ENCODE peak calls at places on chromosome 11, in four cellular contexts. I, T, D and C are unnamed samples. For H3K9me3, the result is how much of the 10 kb centered on the place peaks cover.

GRCh38 chr11:109426442-109426841 is 4.5 kb downstream of the C11orf87 start:
- DNase-seq in I (no peak), D (no peak), T (no peak), C (no peak)

GRCh38 chr11:135074397-135074998 is 662.5 kb upstream of the B3GAT1 start:
- DNase-seq in D (peak), T (no peak), I (no peak), C (no peak)

GRCh38 chr11:88455974-88456373 is 118.4 kb upstream of the CTSC start:
- DNase-seq in T (no peak), I (no peak), D (no peak), C (no peak)

GRCh38 chr11:123458501-123458900 is 28.4 kb downstream of the GRAMD1B start:
- DNase-seq in D (no peak), T (no peak), I (no peak), C (no peak)

GRCh38 chr11:44997566-44997965 is 46.9 kb upstream of the TP53I11 start:
- DNase-seq in T (no peak), I (no peak), D (no peak), C (no peak)

GRCh38 chr11:85806876-85807275 is 4.1 kb downstream of the SYTL2 start:
- DNase-seq in D (no peak), T (no peak), I (no peak), C (no peak)

GRCh38 chr11:67060111-67060522 is 3.5 kb downstream of the RHOD start:
- DNase-seq in D (no peak), T (no peak), I (no peak), C (no peak)

GRCh38 chr11:72600557-72600956 is 73.7 kb downstream of the PDE2A start:
- DNase-seq in D (no peak), I (no peak), T (no peak), C (no peak)

GRCh38 chr11:660281-660680 is 23.2 kb downstream of the DRD4 start:
- DNase-seq in I (no peak), T (no peak), D (no peak), C (no peak)

GRCh38 chr11:96567193-96567592 is 177.4 kb downstream of the JRKL start:
- DNase-seq in T (no peak), I (no peak), D (no peak), C (no peak)

GRCh38 chr11:105968021-105968697 is 53.9 kb downstream of the MSANTD4 start:
- DNase-seq in I (no peak), D (no peak), T (no peak), C (no peak)

GRCh38 chr11:118295834-118296454 is 8.6 kb upstream of the CD3E start:
- DNase-seq in D (peak), T (peak), I (no peak), C (no peak)

GRCh38 chr11:128472128-128473110 is 114.9 kb downstream of the ETS1 start:
- DNase-seq in T (no peak), I (no peak), D (peak), C (no peak)

GRCh38 chr11:65555693-65556231 is 2.4 kb downstream of the LTBP3 start:
- DNase-seq in D (peak), I (peak), T (no peak), C (no peak)

GRCh38 chr11:65298131-65298535 is 16.5 kb upstream of the CDC42EP2 start:
- DNase-seq in I (no peak), D (no peak), T (no peak), C (no peak)

GRCh38 chr11:15565846-15566245 is 451.1 kb downstream of the INSC start:
- DNase-seq in T (no peak), I (no peak), D (no peak), C (no peak)

GRCh38 chr11:3949132-3949531 is 93.7 kb downstream of the STIM1 start:
- DNase-seq in I (no peak), T (no peak), D (no peak), C (no peak)

GRCh38 chr11:88280673-88281316 is 56.7 kb downstream of the CTSC start:
- DNase-seq in I (no peak), D (peak), T (no peak), C (no peak)

GRCh38 chr11:8863838-8864237 is 47.2 kb upstream of the AKIP1 start:
- DNase-seq in I (no peak), T (no peak), D (peak), C (no peak)
- H3K9me3 ChIP-seq in I (under half), T (under half), D (under half), C (under half)

DNA sequence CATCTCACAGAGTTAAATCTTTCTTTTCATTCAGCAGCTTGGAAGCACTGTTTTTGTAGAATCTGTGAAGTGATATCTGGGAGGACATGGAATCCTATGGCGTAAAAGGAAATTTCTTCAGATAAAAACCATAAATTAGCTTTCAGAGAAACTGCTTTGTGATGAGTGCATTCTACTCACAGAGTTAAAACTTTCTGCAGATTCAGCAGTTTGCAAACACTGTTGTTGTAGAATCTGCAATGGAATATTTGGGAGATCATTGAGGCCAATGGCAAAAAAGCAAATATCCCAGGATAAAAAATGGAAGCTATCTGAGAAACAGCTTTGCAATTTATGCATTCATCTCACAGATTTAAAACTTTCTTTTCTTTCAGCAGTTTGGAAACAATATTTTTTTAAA is 180.6 kb downstream of the OR4A47 start:
- DNase-seq in D (no peak), I (no peak), T (no peak), C (no peak)
- H3K9me3 ChIP-seq in D (under half), I (under half), T (under half), C (under half)

DNA sequence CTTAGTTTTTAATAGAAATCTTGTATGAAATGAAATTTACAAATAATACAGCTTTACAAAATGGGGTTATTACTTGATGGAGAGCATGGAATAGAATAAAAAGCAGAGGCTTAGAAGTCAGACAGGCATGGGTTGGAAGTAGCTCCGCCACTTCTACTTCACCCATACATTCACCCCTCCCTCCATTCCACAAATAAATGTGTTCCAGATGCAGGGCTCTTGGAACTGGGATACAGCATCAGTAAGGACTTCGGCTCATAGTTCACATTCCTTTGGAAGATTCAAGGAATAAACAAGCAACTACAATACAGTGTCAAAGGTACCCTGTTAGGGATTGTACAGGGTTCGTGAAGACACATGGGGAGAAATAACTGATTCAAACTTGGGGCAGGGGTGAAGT is 156.8 kb downstream of the WNT11 start:
- DNase-seq in T (no peak), I (no peak), D (no peak), C (no peak)
- H3K9me3 ChIP-seq in T (under half), I (under half), D (under half), C (under half)

GRCh38 chr11:64063741-64064140 is 28.0 kb downstream of the FLRT1 start:
- DNase-seq in T (no peak), D (no peak), I (no peak), C (no peak)

GRCh38 chr11:64065712-64066111 is 30.0 kb downstream of the FLRT1 start:
- DNase-seq in T (no peak), D (no peak), I (no peak), C (no peak)

GRCh38 chr11:64062185-64063039 is 26.7 kb downstream of the FLRT1 start:
- DNase-seq in I (no peak), D (no peak), T (no peak), C (no peak)

GRCh38 chr11:64065141-64065465 is 29.4 kb downstream of the FLRT1 start:
- DNase-seq in I (no peak), D (no peak), T (no peak), C (no peak)

GRCh38 chr11:64064374-64065140 is 28.8 kb downstream of the FLRT1 start:
- DNase-seq in T (no peak), I (no peak), D (no peak), C (no peak)
- H3K9me3 ChIP-seq in T (under half), I (under half), D (under half), C (under half)